ENCODE peak calls at places on chromosomes 6 and 20, in four cellular contexts. One of them, this sample, is unnamed.

GRCh38 chr6:21710908-21711627 is 117.5 kb downstream of the SOX4 start:
- DNase-seq in GM12878: no peak
- DNase-seq in A549: no peak
- DNase-seq in HepG2: peak
- DNase-seq in this sample: no peak

GRCh38 chr6:5094327-5094726 is 9.2 kb downstream of the PPP1R3G start:
- DNase-seq in GM12878: no peak
- DNase-seq in A549: no peak
- DNase-seq in HepG2: no peak
- DNase-seq in this sample: no peak

GRCh38 chr6:129206761-129207330 is 323.9 kb downstream of the LAMA2 start:
- DNase-seq in GM12878: no peak
- DNase-seq in A549: no peak
- DNase-seq in HepG2: no peak
- DNase-seq in this sample: no peak

GRCh38 chr6:168468046-168468445 is 27.1 kb downstream of the SMOC2 start:
- DNase-seq in GM12878: no peak
- DNase-seq in A549: no peak
- DNase-seq in HepG2: no peak
- DNase-seq in this sample: no peak

GRCh38 chr6:100177956-100178355 is 183.9 kb upstream of the MCHR2 start:
- DNase-seq in GM12878: no peak
- DNase-seq in A549: no peak
- DNase-seq in HepG2: no peak
- DNase-seq in this sample: no peak

GRCh38 chr20:20362774-20363435 is 5.0 kb upstream of the INSM1 start:
- DNase-seq in GM12878: no peak
- DNase-seq in A549: no peak
- DNase-seq in HepG2: no peak
- DNase-seq in this sample: no peak

GRCh38 chr6:130047440-130047995 is 29.1 kb downstream of the L3MBTL3 start:
- DNase-seq in GM12878: no peak
- DNase-seq in A549: no peak
- DNase-seq in HepG2: no peak
- DNase-seq in this sample: no peak

GRCh38 chr6:165245287-165245686 is 64.1 kb downstream of the C6orf118 start:
- DNase-seq in GM12878: no peak
- DNase-seq in A549: peak
- DNase-seq in HepG2: no peak
- DNase-seq in this sample: no peak

GRCh38 chr6:90695316-90695715 is 108.4 kb upstream of the MAP3K7 start:
- DNase-seq in GM12878: no peak
- DNase-seq in A549: no peak
- DNase-seq in HepG2: no peak
- DNase-seq in this sample: no peak

GRCh38 chr6:134020543-134020942 is 31.9 kb downstream of the SLC2A12 start:
- DNase-seq in GM12878: no peak
- DNase-seq in A549: no peak
- DNase-seq in HepG2: no peak
- DNase-seq in this sample: no peak

GRCh38 chr20:33431797-33432381 is 11.7 kb downstream of the SNTA1 start:
- DNase-seq in GM12878: no peak
- DNase-seq in A549: no peak
- DNase-seq in HepG2: peak
- DNase-seq in this sample: no peak

GRCh38 chr20:61925555-61926252 is 140.0 kb downstream of the TAF4 start:
- DNase-seq in GM12878: no peak
- DNase-seq in A549: no peak
- DNase-seq in HepG2: no peak
- DNase-seq in this sample: peak

GRCh38 chr6:2426561-2427340 is 181.3 kb upstream of the GMDS start:
- DNase-seq in GM12878: no peak
- DNase-seq in A549: no peak
- DNase-seq in HepG2: no peak
- DNase-seq in this sample: no peak

GRCh38 chr20:49381558-49382493 is 100.6 kb downstream of the KCNB1 start:
- DNase-seq in GM12878: no peak
- DNase-seq in A549: peak
- DNase-seq in HepG2: no peak
- DNase-seq in this sample: no peak
- TF ChIP-seq CHD4 in GM12878: no peak
- TF ChIP-seq CHD4 in A549: no peak
- TF ChIP-seq CHD4 in HepG2: no peak
- TF ChIP-seq CHD4 in this sample: no peak

GRCh38 chr6:170011233-170012142 is 260.1 kb downstream of the ERMARD start:
- DNase-seq in GM12878: no peak
- DNase-seq in A549: no peak
- DNase-seq in HepG2: no peak
- DNase-seq in this sample: no peak
- TF ChIP-seq CHD4 in GM12878: no peak
- TF ChIP-seq CHD4 in A549: no peak
- TF ChIP-seq CHD4 in HepG2: no peak
- TF ChIP-seq CHD4 in this sample: no peak

GRCh38 chr6:137775192-137775591 is 91.9 kb upstream of the TNFAIP3 start:
- DNase-seq in GM12878: no peak
- DNase-seq in A549: no peak
- DNase-seq in HepG2: no peak
- DNase-seq in this sample: no peak

GRCh38 chr6:137775720-137776119 is 91.3 kb upstream of the TNFAIP3 start:
- DNase-seq in GM12878: no peak
- DNase-seq in A549: no peak
- DNase-seq in HepG2: no peak
- DNase-seq in this sample: no peak

GRCh38 chr6:137776256-137776655 is 90.8 kb upstream of the TNFAIP3 start:
- DNase-seq in GM12878: no peak
- DNase-seq in A549: no peak
- DNase-seq in HepG2: no peak
- DNase-seq in this sample: no peak

GRCh38 chr6:137777299-137778075 is 89.6 kb upstream of the TNFAIP3 start:
- DNase-seq in GM12878: no peak
- DNase-seq in A549: no peak
- DNase-seq in HepG2: no peak
- DNase-seq in this sample: no peak

DNA sequence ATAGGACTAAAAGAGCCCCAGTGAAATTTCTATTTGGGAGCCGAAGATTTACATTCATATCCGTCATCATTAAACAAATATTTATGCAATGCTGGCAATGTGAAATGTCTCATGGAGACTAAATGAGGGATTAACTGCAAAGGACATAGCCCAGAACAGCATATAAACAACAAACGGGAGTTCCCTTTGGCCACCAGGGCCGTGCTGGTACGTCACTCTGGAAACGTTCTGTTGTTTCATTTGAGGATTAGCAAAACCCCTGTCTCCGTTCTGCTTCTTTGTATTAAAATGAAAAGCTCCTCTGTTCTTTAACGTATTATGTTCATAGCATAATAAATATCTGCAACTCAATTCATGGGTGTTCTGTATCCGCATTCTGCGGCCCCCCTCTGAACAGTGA is 90.3 kb upstream of the TNFAIP3 start:
- DNase-seq in GM12878: no peak
- DNase-seq in A549: no peak
- DNase-seq in HepG2: no peak
- DNase-seq in this sample: no peak
- TF ChIP-seq CHD4 in GM12878: no peak
- TF ChIP-seq CHD4 in A549: no peak
- TF ChIP-seq CHD4 in HepG2: no peak
- TF ChIP-seq CHD4 in this sample: no peak

GRCh38 chr6:147789430-147789947 is 281.0 kb downstream of the SAMD5 start:
- DNase-seq in GM12878: no peak
- DNase-seq in A549: no peak
- DNase-seq in HepG2: no peak
- DNase-seq in this sample: no peak
- TF ChIP-seq CHD4 in GM12878: no peak
- TF ChIP-seq CHD4 in A549: no peak
- TF ChIP-seq CHD4 in HepG2: no peak
- TF ChIP-seq CHD4 in this sample: no peak

GRCh38 chr6:19547507-19547906 is 289.7 kb upstream of the ID4 start:
- DNase-seq in GM12878: no peak
- DNase-seq in A549: no peak
- DNase-seq in HepG2: no peak
- DNase-seq in this sample: no peak

GRCh38 chr6:19552588-19552987 is 284.6 kb upstream of the ID4 start:
- DNase-seq in GM12878: no peak
- DNase-seq in A549: no peak
- DNase-seq in HepG2: no peak
- DNase-seq in this sample: no peak

GRCh38 chr6:19551611-19552010 is 285.6 kb upstream of the ID4 start:
- DNase-seq in GM12878: no peak
- DNase-seq in A549: no peak
- DNase-seq in HepG2: no peak
- DNase-seq in this sample: no peak

GRCh38 chr6:19554356-19555225 is 282.6 kb upstream of the ID4 start:
- DNase-seq in GM12878: no peak
- DNase-seq in A549: no peak
- DNase-seq in HepG2: no peak
- DNase-seq in this sample: no peak

DNA sequence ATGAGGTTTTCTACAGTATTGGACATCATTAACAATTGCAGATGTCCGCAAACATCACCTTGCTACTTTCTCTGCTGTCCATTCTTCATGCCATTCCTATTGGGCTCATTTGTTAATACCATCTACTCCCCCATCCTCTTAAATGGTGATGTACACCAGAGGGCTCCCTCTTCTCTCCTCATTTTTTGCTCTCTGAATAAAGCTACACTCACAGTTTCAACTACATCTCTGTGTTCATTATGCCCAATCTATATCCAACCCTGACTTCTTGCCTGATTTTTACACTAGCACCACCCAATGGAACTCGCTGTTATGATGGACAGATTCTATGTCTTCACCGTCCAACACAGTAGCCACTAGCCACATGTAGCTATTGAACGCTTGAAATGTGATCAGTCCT is 288.1 kb upstream of the ID4 start:
- DNase-seq in GM12878: no peak
- DNase-seq in A549: no peak
- DNase-seq in HepG2: no peak
- DNase-seq in this sample: no peak
- TF ChIP-seq CHD4 in GM12878: no peak
- TF ChIP-seq CHD4 in A549: no peak
- TF ChIP-seq CHD4 in HepG2: no peak
- TF ChIP-seq CHD4 in this sample: no peak

GRCh38 chr6:43623880-43624785 is 4.9 kb downstream of the GTPBP2 start:
- DNase-seq in GM12878: no peak
- DNase-seq in A549: no peak
- DNase-seq in HepG2: no peak
- DNase-seq in this sample: no peak
- TF ChIP-seq CHD4 in GM12878: no peak
- TF ChIP-seq CHD4 in A549: no peak
- TF ChIP-seq CHD4 in HepG2: no peak
- TF ChIP-seq CHD4 in this sample: no peak

GRCh38 chr6:139152892-139153271 is 18.0 kb downstream of the HECA start:
- DNase-seq in GM12878: no peak
- DNase-seq in A549: no peak
- DNase-seq in HepG2: no peak
- DNase-seq in this sample: no peak
- TF ChIP-seq CHD4 in GM12878: no peak
- TF ChIP-seq CHD4 in A549: no peak
- TF ChIP-seq CHD4 in HepG2: no peak
- TF ChIP-seq CHD4 in this sample: no peak

GRCh38 chr20:8749101-8749500 is 319.8 kb upstream of the PLCB4 start:
- DNase-seq in GM12878: no peak
- DNase-seq in A549: no peak
- DNase-seq in HepG2: no peak
- DNase-seq in this sample: no peak

GRCh38 chr20:8749986-8750385 is 318.9 kb upstream of the PLCB4 start:
- DNase-seq in GM12878: no peak
- DNase-seq in A549: no peak
- DNase-seq in HepG2: no peak
- DNase-seq in this sample: no peak

GRCh38 chr20:8740265-8740664 is 328.6 kb upstream of the PLCB4 start:
- DNase-seq in GM12878: peak
- DNase-seq in A549: no peak
- DNase-seq in HepG2: no peak
- DNase-seq in this sample: no peak

GRCh38 chr20:8744228-8744844 is 324.6 kb upstream of the PLCB4 start:
- DNase-seq in GM12878: no peak
- DNase-seq in A549: no peak
- DNase-seq in HepG2: no peak
- DNase-seq in this sample: no peak
- TF ChIP-seq CHD4 in GM12878: no peak
- TF ChIP-seq CHD4 in A549: no peak
- TF ChIP-seq CHD4 in HepG2: no peak
- TF ChIP-seq CHD4 in this sample: no peak

GRCh38 chr6:7129784-7130569 is 22.2 kb downstream of the RREB1 start:
- DNase-seq in GM12878: no peak
- DNase-seq in A549: no peak
- DNase-seq in HepG2: peak
- DNase-seq in this sample: no peak
- TF ChIP-seq CHD4 in GM12878: no peak
- TF ChIP-seq CHD4 in A549: no peak
- TF ChIP-seq CHD4 in HepG2: no peak
- TF ChIP-seq CHD4 in this sample: no peak

This sample was measured in K562.